ENCODE peak calls at places on chromosomes 3 and 15, in seven cellular contexts. I is NCI-H82; V is non-pigmented ciliary epithelial cell; J is PC-3; L is LoVo; M is NCI-H345; W is activated effector memory CD4-positive, alpha-beta T cell treated with Interleukin-2 at 50 U/mL for 16 hours. X is an unnamed sample.

GRCh38 chr15:69090197-69090948 is 70.1 kb upstream of the GLCE start:
- DNase-seq in I (no peak), V (no peak), J (no peak), L (no peak), M (no peak), W (no peak), X (no peak)

GRCh38 chr3:127799476-127800222 is 22.7 kb downstream of the MGLL start:
- DNase-seq in I (no peak), V (no peak), J (peak; percentile 89), L (peak; percentile 46), M (no peak), W (no peak), X (no peak)

GRCh38 chr3:66822059-66823009 is 175.8 kb upstream of the KBTBD8 start:
- DNase-seq in I (peak; percentile 70), V (no peak), J (peak; percentile 69), L (peak; percentile 44), M (peak; percentile 47), W (peak; percentile 40), X (peak; percentile 77)

GRCh38 chr3:33732394-33732793 is 14.3 kb upstream of the CLASP2 start:
- DNase-seq in I (peak; percentile 7), V (no peak), J (peak; percentile 28), L (no peak), M (no peak), W (no peak), X (no peak)

GRCh38 chr3:173793963-173794362 is 396.4 kb downstream of the NLGN1 start:
- DNase-seq in I (no peak), V (no peak), J (peak; percentile 14), L (no peak), M (no peak), W (no peak), X (no peak)

GRCh38 chr3:108103040-108103751 is 12.4 kb upstream of the CD47 start:
- DNase-seq in I (no peak), V (no peak), J (no peak), L (no peak), M (no peak), W (no peak), X (no peak)

GRCh38 chr3:129425213-129425612 is 3.2 kb downstream of the EFCAB12 start:
- DNase-seq in I (no peak), V (no peak), J (no peak), L (no peak), M (no peak), W (no peak), X (no peak)

GRCh38 chr3:13308406-13308805 is 111.7 kb downstream of the NUP210 start:
- DNase-seq in I (peak; percentile 70), V (peak; percentile 10), J (peak; percentile 72), L (peak; percentile 14), M (peak; percentile 20), W (no peak), X (peak; percentile 50)

GRCh38 chr3:131083190-131083863 is 56.6 kb downstream of the NEK11 start:
- DNase-seq in I (peak; percentile 84), V (no peak), J (no peak), L (no peak), M (peak; percentile 85), W (no peak), X (no peak)

GRCh38 chr15:40389824-40390595 is 7.5 kb downstream of the KNSTRN start:
- DNase-seq in I (no peak), V (no peak), J (no peak), L (no peak), M (no peak), W (no peak), X (no peak)

GRCh38 chr3:32117324-32117723 is 10.9 kb downstream of the GPD1L start:
- DNase-seq in I (no peak), V (no peak), J (peak; percentile 75), L (no peak), M (no peak), W (no peak), X (no peak)

GRCh38 chr3:58051196-58051595 is 43.0 kb downstream of the FLNB start:
- DNase-seq in I (no peak), V (no peak), J (peak; percentile 91), L (no peak), M (no peak), W (no peak), X (no peak)

GRCh38 chr3:104102386-104102785 is 1264.3 kb upstream of the ALCAM start:
- DNase-seq in I (peak; percentile 84), V (peak; percentile 17), J (peak; percentile 64), L (peak; percentile 45), M (peak; percentile 27), W (no peak), X (peak; percentile 57)

GRCh38 chr15:31079519-31079918 is 22.0 kb downstream of the TRPM1 start:
- DNase-seq in I (no peak), V (no peak), J (peak; percentile 32), L (no peak), M (no peak), W (no peak), X (no peak)

GRCh38 chr3:182793663-182794454 is 555 bp downstream of the ATP11B start:
- DNase-seq in I (peak; percentile 79), V (no peak), J (peak; percentile 42), L (peak; percentile 13), M (peak; percentile 70), W (peak; percentile 34), X (peak; percentile 18)

GRCh38 chr15:92586383-92586910 is 69.1 kb downstream of the FAM174B start:
- DNase-seq in I (no peak), V (no peak), J (no peak), L (no peak), M (no peak), W (no peak), X (no peak)

GRCh38 chr15:83955806-83956265 is 279.7 kb upstream of the GOLGA6L4 start:
- DNase-seq in I (no peak), V (no peak), J (no peak), L (no peak), M (no peak), W (no peak), X (no peak)

GRCh38 chr3:186882881-186883685 is 40.6 kb downstream of the ADIPOQ start:
- DNase-seq in I (no peak), V (peak; percentile 85), J (peak; percentile 88), L (peak; percentile 26), M (no peak), W (no peak), X (no peak)

GRCh38 chr3:133292251-133292650 is 107.6 kb upstream of the BFSP2 start:
- DNase-seq in I (no peak), V (no peak), J (no peak), L (no peak), M (no peak), W (no peak), X (no peak)

GRCh38 chr3:47295976-47296375 is 13.2 kb downstream of the KLHL18 start:
- DNase-seq in I (no peak), V (no peak), J (no peak), L (no peak), M (no peak), W (no peak), X (no peak)

GRCh38 chr3:72690646-72691045 is 157.6 kb downstream of the SHQ1 start:
- DNase-seq in I (peak; percentile 78), V (no peak), J (no peak), L (no peak), M (no peak), W (no peak), X (peak; percentile 67)